ENCODE peak calls at places on chromosome 11, in five cellular contexts. N is dorsolateral prefrontal cortex, T is HFF-Myc, Y is brain microvascular endothelial cell, W is hepatocyte. H is an unnamed sample.

GRCh38 chr11:132874638-132875037 is 657.7 kb downstream of the OPCML start:
- DNase-seq in N (no peak), T (no peak), Y (peak), W (peak), H (no peak)

GRCh38 chr11:125887373-125888324 is at the start of gene HYLS1:
- DNase-seq in N (peak), T (peak), Y (peak), W (peak), H (peak)

GRCh38 chr11:61146413-61146812 is 14.8 kb downstream of the VPS37C start:
- DNase-seq in N (no peak), T (no peak), Y (no peak), W (no peak), H (peak)

GRCh38 chr11:65392899-65393298 is 6.5 kb downstream of the FRMD8 start:
- DNase-seq in N (no peak), T (no peak), Y (no peak), W (no peak), H (no peak)

GRCh38 chr11:77065878-77066228 is 918 bp upstream of the CAPN5 start:
- DNase-seq in N (peak), T (no peak), Y (peak), W (peak), H (no peak)

GRCh38 chr11:72300268-72300667 is 56.3 kb upstream of the PHOX2A start:
- DNase-seq in N (no peak), T (no peak), Y (no peak), W (no peak), H (no peak)

GRCh38 chr11:85076535-85077330 is 550.4 kb downstream of the DLG2 start:
- DNase-seq in N (no peak), T (no peak), Y (peak), W (no peak), H (no peak)

GRCh38 chr11:121389651-121390050 is 62.5 kb upstream of the SORL1 start:
- DNase-seq in N (peak), T (no peak), Y (no peak), W (no peak), H (peak)

GRCh38 chr11:83257638-83258229 is 28.4 kb downstream of the CCDC90B start:
- DNase-seq in N (no peak), T (peak), Y (peak), W (peak), H (no peak)

DNA sequence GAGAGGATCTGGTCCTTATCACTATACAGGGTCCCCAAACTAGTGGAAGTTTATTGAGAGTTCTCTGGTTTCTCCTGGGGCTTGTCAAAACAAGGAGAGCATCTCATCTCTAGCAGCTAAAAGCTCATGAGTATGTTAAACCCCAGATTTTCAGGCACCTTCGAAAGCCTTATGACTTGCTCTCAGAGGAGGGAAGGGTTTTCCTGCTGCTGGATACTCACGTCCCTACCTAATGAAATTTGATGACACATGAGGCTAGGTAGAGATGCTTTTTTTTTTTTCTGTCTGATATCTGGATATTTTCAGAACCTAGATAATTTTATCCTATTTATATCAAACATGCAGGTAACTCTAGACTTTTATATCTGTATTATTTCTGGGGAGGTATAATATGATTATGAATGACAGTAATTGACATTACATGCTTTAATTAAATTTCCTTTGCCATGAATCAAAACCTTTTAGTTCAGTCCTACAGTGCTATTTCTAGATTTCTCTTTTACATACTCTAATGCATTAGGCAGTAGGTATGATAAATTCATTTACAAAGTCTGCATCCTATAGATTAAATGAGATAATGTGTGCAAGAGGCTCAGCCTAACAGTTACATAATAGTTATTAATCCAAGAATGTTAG is 73.9 kb downstream of the PARVA start:
- DNase-seq in N (no peak), T (no peak), Y (no peak), W (no peak), H (no peak)
- H3K4me3 ChIP-seq in N (no peak), T (no peak), Y (no peak), W (no peak), H (no peak)

GRCh38 chr11:35144103-35144741 is 5.3 kb downstream of the CD44 start:
- DNase-seq in N (no peak), T (peak), Y (peak), W (no peak), H (no peak)

GRCh38 chr11:35142481-35143207 is 3.7 kb downstream of the CD44 start:
- DNase-seq in N (no peak), T (no peak), Y (peak), W (peak), H (no peak)

GRCh38 chr11:35145249-35145648 is 6.3 kb downstream of the CD44 start:
- DNase-seq in N (no peak), T (no peak), Y (peak), W (no peak), H (no peak)

GRCh38 chr11:35144811-35145210 is 5.8 kb downstream of the CD44 start:
- DNase-seq in N (no peak), T (no peak), Y (peak), W (no peak), H (no peak)

DNA sequence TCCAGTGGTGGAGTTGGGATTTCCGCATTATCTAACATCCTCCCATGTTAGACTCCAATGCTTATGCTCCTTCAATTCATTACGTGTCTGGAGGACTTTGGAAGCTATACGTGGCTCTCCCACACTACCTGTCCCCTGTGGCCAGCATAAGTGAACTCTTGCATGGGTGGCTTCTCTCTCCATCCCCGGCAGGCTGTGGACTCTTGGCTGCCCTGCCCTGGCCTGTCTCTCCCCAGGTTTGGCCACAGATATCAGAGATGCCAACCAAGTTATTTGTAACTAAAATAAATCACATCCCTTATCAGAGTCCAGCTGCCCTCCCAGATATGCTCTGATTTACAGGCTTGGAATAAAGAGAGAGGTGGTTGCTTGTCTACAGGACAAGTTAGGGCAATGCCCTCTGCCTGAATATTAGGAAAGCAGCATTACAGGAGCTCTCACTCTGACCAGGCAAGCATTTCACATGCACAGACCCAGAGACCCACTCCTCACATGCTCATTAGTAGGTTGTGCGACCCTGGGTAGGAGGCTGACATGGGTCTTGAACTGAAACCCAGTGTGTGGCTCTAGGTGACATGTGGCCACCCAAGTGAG is 4.6 kb downstream of the CD44 start:
- DNase-seq in N (no peak), T (no peak), Y (no peak), W (no peak), H (no peak)
- H3K4me3 ChIP-seq in N (no peak), T (peak), Y (peak), W (no peak), H (no peak)

DNA sequence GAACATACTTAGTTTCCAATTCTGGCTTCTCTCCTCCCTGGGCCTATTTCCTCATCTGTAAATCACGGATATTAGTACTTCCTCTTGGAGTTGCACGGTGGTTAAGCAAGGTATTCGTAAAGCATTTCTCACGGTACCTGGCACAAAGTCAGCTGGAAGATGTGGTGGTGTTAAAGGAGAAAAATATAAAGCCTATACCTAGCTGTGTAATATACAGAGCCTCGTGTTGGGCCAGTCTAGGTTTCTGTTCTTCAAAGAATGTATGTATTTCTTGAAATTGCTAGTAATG is 47.2 kb downstream of the DBX1 start:
- DNase-seq in N (no peak), T (no peak), Y (no peak), W (no peak), H (no peak)
- H3K4me3 ChIP-seq in N (no peak), T (no peak), Y (no peak), W (no peak), H (no peak)

GRCh38 chr11:2444301-2445106 is at the start of the genes KCNQ1 and TRPM5:
- DNase-seq in N (no peak), T (no peak), Y (no peak), W (peak), H (peak)

GRCh38 chr11:2445948-2446551 is 1.2 kb downstream of the KCNQ1 start:
- DNase-seq in N (no peak), T (no peak), Y (no peak), W (no peak), H (peak)

GRCh38 chr11:2446590-2447252 is 1.9 kb downstream of the KCNQ1 start:
- DNase-seq in N (no peak), T (no peak), Y (no peak), W (no peak), H (no peak)

GRCh38 chr11:2443881-2444300 is 423 bp downstream of the TRPM5 start:
- DNase-seq in N (no peak), T (no peak), Y (no peak), W (no peak), H (no peak)

DNA sequence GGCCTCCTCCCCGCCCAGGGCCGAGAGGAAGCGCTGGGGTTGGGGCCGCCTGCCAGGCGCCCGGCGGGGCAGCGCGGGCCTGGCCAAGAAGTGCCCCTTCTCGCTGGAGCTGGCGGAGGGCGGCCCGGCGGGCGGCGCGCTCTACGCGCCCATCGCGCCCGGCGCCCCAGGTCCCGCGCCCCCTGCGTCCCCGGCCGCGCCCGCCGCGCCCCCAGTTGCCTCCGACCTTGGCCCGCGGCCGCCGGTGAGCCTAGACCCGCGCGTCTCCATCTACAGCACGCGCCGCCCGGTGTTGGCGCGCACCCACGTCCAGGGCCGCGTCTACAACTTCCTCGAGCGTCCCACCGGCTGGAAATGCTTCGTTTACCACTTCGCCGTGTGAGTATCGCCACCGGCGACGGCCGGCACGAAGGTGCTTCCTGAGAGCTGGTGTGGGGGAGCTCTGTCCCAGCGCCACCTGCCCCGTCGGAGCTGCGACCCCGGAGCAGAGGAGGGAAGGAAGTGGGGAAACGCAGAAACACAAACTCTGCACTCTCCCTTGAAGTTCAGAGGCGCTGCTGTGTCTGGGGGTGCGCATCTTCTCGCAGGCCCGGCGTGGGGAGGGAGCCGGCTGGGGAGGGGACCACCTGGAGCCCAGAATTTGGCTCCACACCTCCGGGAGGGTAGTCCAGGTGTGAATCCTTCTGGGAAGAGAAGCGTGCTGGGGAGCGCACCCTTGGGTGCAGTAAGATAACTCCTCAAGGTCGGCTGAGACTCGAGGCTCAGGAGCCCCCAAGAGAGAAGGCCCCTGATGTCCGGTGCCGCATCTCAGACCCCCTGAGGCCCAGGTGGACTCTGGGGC is 519 bp downstream of the KCNQ1 start:
- DNase-seq in N (no peak), T (no peak), Y (no peak), W (no peak), H (peak)
- H3K4me3 ChIP-seq in N (peak), T (no peak), Y (no peak), W (no peak), H (peak)